ENCODE peak calls at places on chromosomes 13 and 19, in eight cellular contexts. J, M, O, S, B, I, C and F are unnamed samples.

GRCh38 chr19:1651548-1652394 is 644 bp downstream of the TCF3 start:
- DNase-seq in J (no peak), M (no peak), O (peak), S (no peak), B (peak), I (peak), C (no peak), F (no peak)

GRCh38 chr19:1261863-1262686 is 7.1 kb upstream of the CIRBP start:
- DNase-seq in J (no peak), M (no peak), O (peak), S (peak), B (peak), I (no peak), C (no peak), F (peak)

GRCh38 chr13:36769126-36769525 is 49.9 kb upstream of the RFXAP start:
- DNase-seq in J (no peak), M (no peak), O (no peak), S (no peak), B (no peak), I (no peak), C (no peak), F (no peak)

GRCh38 chr19:55484571-55485438 is at the start of gene NAT14:
- DNase-seq in J (peak), M (peak), O (peak), S (peak), B (peak), I (peak), C (peak), F (peak)

GRCh38 chr19:10102787-10103236 is 334 bp upstream of the ANGPTL6 start:
- DNase-seq in J (no peak), M (no peak), O (no peak), S (no peak), B (no peak), I (no peak), C (no peak), F (no peak)

GRCh38 chr13:98989469-98990235 is 11.8 kb upstream of the DOCK9 start:
- DNase-seq in J (no peak), M (no peak), O (no peak), S (no peak), B (no peak), I (no peak), C (no peak), F (no peak)

GRCh38 chr19:21789761-21790160 is 22.4 kb upstream of the ZNF100 start:
- DNase-seq in J (no peak), M (no peak), O (no peak), S (no peak), B (no peak), I (no peak), C (no peak), F (no peak)

GRCh38 chr13:32639502-32640105 is 53.4 kb downstream of the PDS5B start:
- DNase-seq in J (peak), M (peak), O (peak), S (peak), B (peak), I (peak), C (peak), F (peak)

GRCh38 chr19:7953060-7953459 is 9.6 kb upstream of the TIMM44 start:
- DNase-seq in J (no peak), M (no peak), O (peak), S (peak), B (no peak), I (no peak), C (no peak), F (no peak)

GRCh38 chr19:4713384-4713951 is 10.2 kb downstream of the DPP9 start:
- DNase-seq in J (no peak), M (no peak), O (peak), S (peak), B (peak), I (no peak), C (no peak), F (no peak)

GRCh38 chr13:88285329-88285728 is 614.2 kb downstream of the SLITRK5 start:
- DNase-seq in J (no peak), M (no peak), O (no peak), S (no peak), B (no peak), I (no peak), C (no peak), F (no peak)

GRCh38 chr13:105087941-105088340 is 1447.5 kb downstream of the EFNB2 start:
- DNase-seq in J (no peak), M (no peak), O (no peak), S (no peak), B (no peak), I (no peak), C (no peak), F (no peak)

GRCh38 chr13:25879466-25879865 is 172.3 kb downstream of the SHISA2 start:
- DNase-seq in J (no peak), M (no peak), O (no peak), S (no peak), B (no peak), I (no peak), C (no peak), F (no peak)

GRCh38 chr19:33221641-33222040 is 4.0 kb downstream of the SLC7A10 start:
- DNase-seq in J (no peak), M (no peak), O (peak), S (peak), B (no peak), I (no peak), C (no peak), F (no peak)

GRCh38 chr13:30071890-30072817 is 221.7 kb upstream of the UBL3 start:
- DNase-seq in J (no peak), M (no peak), O (no peak), S (no peak), B (no peak), I (no peak), C (no peak), F (no peak)

GRCh38 chr19:17881701-17882100 is 10.0 kb downstream of the SLC5A5 start:
- DNase-seq in J (no peak), M (no peak), O (no peak), S (no peak), B (no peak), I (no peak), C (no peak), F (no peak)

GRCh38 chr19:41821003-41821735 is 23.3 kb downstream of the LYPD4 start:
- DNase-seq in J (peak), M (no peak), O (peak), S (peak), B (no peak), I (peak), C (peak), F (peak)

GRCh38 chr13:110119943-110120905 is 186.7 kb downstream of the COL4A1 start:
- DNase-seq in J (no peak), M (no peak), O (peak), S (peak), B (no peak), I (no peak), C (no peak), F (no peak)

GRCh38 chr13:76225815-76226489 is 589.8 kb downstream of the LMO7 start:
- DNase-seq in J (no peak), M (no peak), O (no peak), S (peak), B (no peak), I (no peak), C (no peak), F (no peak)

GRCh38 chr13:108702171-108702570 is 72.8 kb downstream of the MYO16 start:
- DNase-seq in J (no peak), M (no peak), O (no peak), S (no peak), B (no peak), I (no peak), C (no peak), F (no peak)

GRCh38 chr19:10643166-10643967 is 10.8 kb upstream of the ILF3 start:
- DNase-seq in J (no peak), M (no peak), O (no peak), S (no peak), B (no peak), I (no peak), C (no peak), F (no peak)

GRCh38 chr13:31073859-31074718 is 87.6 kb downstream of the HSPH1 start:
- DNase-seq in J (no peak), M (no peak), O (peak), S (no peak), B (no peak), I (no peak), C (no peak), F (peak)

GRCh38 chr19:52535831-52536800 is 8.6 kb downstream of the ZNF808 start:
- DNase-seq in J (peak), M (peak), O (peak), S (peak), B (peak), I (peak), C (peak), F (peak)

GRCh38 chr13:43078399-43078798 is 55.0 kb downstream of the DNAJC15 start:
- DNase-seq in J (no peak), M (no peak), O (no peak), S (no peak), B (no peak), I (no peak), C (no peak), F (no peak)

GRCh38 chr13:36796052-36796451 is 23.0 kb upstream of the RFXAP start:
- DNase-seq in J (no peak), M (no peak), O (no peak), S (no peak), B (no peak), I (no peak), C (no peak), F (no peak)

GRCh38 chr19:18294467-18294864 is 13.0 kb upstream of the JUND start:
- DNase-seq in J (peak), M (peak), O (no peak), S (no peak), B (no peak), I (peak), C (peak), F (no peak)

GRCh38 chr19:20607943-20608342 is 42.4 kb upstream of the ZNF737 start:
- DNase-seq in J (no peak), M (no peak), O (no peak), S (no peak), B (no peak), I (no peak), C (no peak), F (no peak)

GRCh38 chr19:43778651-43779050 is 2.1 kb downstream of the KCNN4 start:
- DNase-seq in J (no peak), M (no peak), O (no peak), S (no peak), B (no peak), I (no peak), C (peak), F (no peak)

GRCh38 chr19:956747-957451 is 27.2 kb upstream of the WDR18 start:
- DNase-seq in J (no peak), M (no peak), O (peak), S (peak), B (no peak), I (no peak), C (no peak), F (no peak)